ENCODE peak calls at places on chromosomes 16 and 17, in four cellular contexts. W, E, J and K are unnamed samples.

GRCh38 chr16:48117217-48118105 is 38.3 kb downstream of the ABCC12 start:
- DNase-seq in J (no peak), W (no peak), E (peak; percentile 36), K (no peak)

GRCh38 chr16:89442990-89443726 is 47.2 kb downstream of the ANKRD11 start:
- DNase-seq in W (no peak), J (peak; percentile 28), E (peak; percentile 53), K (no peak)

GRCh38 chr16:19907161-19907992 is 22.7 kb upstream of the GPRC5B start:
- DNase-seq in E (peak; percentile 74), W (peak; percentile 67), J (peak; percentile 49), K (peak; percentile 26)

GRCh38 chr17:1649844-1650409 is at the start of gene RILP:
- DNase-seq in E (peak; percentile 93), W (peak; percentile 92), J (no peak), K (no peak)

GRCh38 chr17:38867179-38867994 is 2.5 kb upstream of the LASP1 start:
- DNase-seq in E (peak; percentile 76), W (peak; percentile 80), J (no peak), K (no peak)

GRCh38 chr17:81723651-81724209 is 11.6 kb downstream of the SLC25A10 start:
- DNase-seq in W (no peak), E (peak; percentile 22), J (no peak), K (no peak)

GRCh38 chr17:41973457-41973856 is 6.9 kb downstream of the CNP start:
- DNase-seq in E (no peak), J (no peak), W (peak; percentile 58), K (no peak)

GRCh38 chr17:5488752-5489151 is 2.4 kb downstream of the MIS12 start:
- DNase-seq in E (no peak), W (no peak), J (no peak), K (no peak)

GRCh38 chr16:5615868-5616642 is 518.5 kb upstream of the EEF2KMT start:
- DNase-seq in J (peak; percentile 19), W (no peak), E (peak; percentile 44), K (no peak)

GRCh38 chr17:40311575-40311974 is 2.6 kb downstream of the RARA start:
- DNase-seq in E (no peak), J (no peak), W (peak; percentile 89), K (no peak)

GRCh38 chr17:66778531-66778930 is 56.4 kb upstream of the CACNG5 start:
- DNase-seq in W (no peak), J (no peak), E (no peak), K (no peak)

GRCh38 chr16:86734559-86735480 is 156.5 kb downstream of the FOXL1 start:
- DNase-seq in W (no peak), J (no peak), E (no peak), K (no peak)

GRCh38 chr17:49002331-49002730 is 5.1 kb downstream of the IGF2BP1 start:
- DNase-seq in W (no peak), J (no peak), E (no peak), K (no peak)

GRCh38 chr16:66194866-66195265 is 171.6 kb upstream of the CDH5 start:
- DNase-seq in E (no peak), W (no peak), J (no peak), K (no peak)

GRCh38 chr17:2181206-2181983 is 122.2 kb downstream of the SMG6 start:
- DNase-seq in E (no peak), J (peak; percentile 37), W (peak; percentile 94), K (no peak)

GRCh38 chr17:38591759-38592241 is 14.0 kb downstream of the SRCIN1 start:
- DNase-seq in W (no peak), J (no peak), E (no peak), K (no peak)

GRCh38 chr16:71709231-71709781 is 15.2 kb downstream of the PHLPP2 start:
- DNase-seq in W (no peak), E (no peak), J (no peak), K (no peak)

GRCh38 chr16:4176794-4177438 is 60.7 kb upstream of the ADCY9 start:
- DNase-seq in J (no peak), E (no peak), W (no peak), K (no peak)

GRCh38 chr17:64984776-64985521 is 65.7 kb upstream of the LRRC37A3 start:
- DNase-seq in J (no peak), E (no peak), W (no peak), K (no peak)

GRCh38 chr16:56743840-56744239 is 13.9 kb downstream of the NUP93 start:
- DNase-seq in J (no peak), E (no peak), W (no peak), K (no peak)

GRCh38 chr16:87464691-87465300 is 28.0 kb downstream of the ZCCHC14 start:
- DNase-seq in J (peak; percentile 74), W (peak; percentile 93), E (peak; percentile 56), K (no peak)

GRCh38 chr16:4517812-4518211 is 20.8 kb downstream of the CDIP1 start:
- DNase-seq in J (no peak), W (no peak), E (no peak), K (no peak)

GRCh38 chr17:74864866-74865395 is 5.2 kb upstream of the GRIN2C start:
- DNase-seq in W (peak; percentile 87), E (peak; percentile 79), J (peak; percentile 32), K (no peak)

GRCh38 chr17:16599537-16599936 is 30.5 kb upstream of the ZNF287 start:
- DNase-seq in E (no peak), W (no peak), J (no peak), K (no peak)

GRCh38 chr17:62178579-62178978 is 113.5 kb upstream of the MED13 start:
- DNase-seq in E (no peak), W (no peak), J (no peak), K (no peak)

GRCh38 chr17:36529121-36529520 is 5.5 kb downstream of the MYO19 start:
- DNase-seq in J (no peak), E (no peak), W (no peak), K (no peak)

GRCh38 chr17:36459601-36460000 is 26.9 kb upstream of the ZNHIT3 start:
- DNase-seq in E (no peak), J (no peak), W (no peak), K (no peak)

GRCh38 chr17:67390646-67391480 is 13.8 kb downstream of the PITPNC1 start:
- DNase-seq in W (peak; percentile 69), E (peak; percentile 71), J (peak; percentile 87), K (peak; percentile 58)

GRCh38 chr16:30033270-30033669 is 2.2 kb upstream of the TLCD3B start:
- DNase-seq in E (no peak), W (no peak), J (no peak), K (peak; percentile 52)

GRCh38 chr16:74226361-74226979 is 70.1 kb upstream of the PSMD7 start:
- DNase-seq in E (no peak), J (no peak), W (no peak), K (no peak)

GRCh38 chr16:67284699-67285646 is 5.6 kb downstream of the PLEKHG4 start:
- DNase-seq in E (peak; percentile 65), W (no peak), J (no peak), K (no peak)

GRCh38 chr16:1812732-1813163 is 13.9 kb downstream of the HAGH start:
- DNase-seq in J (peak; percentile 16), W (no peak), E (peak; percentile 78), K (no peak)

GRCh38 chr17:49565948-49566491 is 9.7 kb upstream of the NXPH3 start:
- DNase-seq in E (peak; percentile 76), W (peak; percentile 95), J (no peak), K (no peak)

GRCh38 chr16:67857547-67858233 is 10.2 kb upstream of the CENPT start:
- DNase-seq in E (peak; percentile 83), W (peak; percentile 89), J (peak; percentile 65), K (no peak)

GRCh38 chr16:74449470-74449869 is 28.2 kb upstream of the CLEC18B start:
- DNase-seq in J (no peak), W (no peak), E (no peak), K (no peak)

GRCh38 chr17:13269196-13269595 is 251.4 kb upstream of the ELAC2 start:
- DNase-seq in J (no peak), E (no peak), W (no peak), K (no peak)

DNA sequence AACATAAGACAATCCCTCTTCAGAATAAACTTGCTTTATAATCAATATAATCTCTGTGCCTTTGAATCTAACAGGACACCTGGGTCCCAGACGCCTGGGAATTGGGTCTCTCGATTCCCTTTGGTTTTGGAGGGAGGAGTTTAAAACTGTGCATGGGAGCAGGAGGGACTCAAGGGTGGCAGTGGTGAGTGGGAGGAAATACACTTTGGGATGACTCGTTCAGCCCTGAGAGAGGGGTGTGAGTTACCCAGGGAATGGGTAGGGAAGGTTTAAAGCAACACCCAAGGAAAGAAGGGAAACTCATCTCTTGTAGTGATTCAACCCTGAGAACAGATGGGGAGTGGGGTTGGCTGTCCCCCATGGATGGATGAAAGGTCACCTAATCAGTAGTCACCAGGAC is 1.6 kb downstream of the RANGRF start:
- DNase-seq in W (no peak), E (no peak), J (no peak), K (no peak)
- H3K4me3 ChIP-seq in W (no peak overlapping the region), E (no peak overlapping the region), J (no peak overlapping the region), K (no peak overlapping the region)

DNA sequence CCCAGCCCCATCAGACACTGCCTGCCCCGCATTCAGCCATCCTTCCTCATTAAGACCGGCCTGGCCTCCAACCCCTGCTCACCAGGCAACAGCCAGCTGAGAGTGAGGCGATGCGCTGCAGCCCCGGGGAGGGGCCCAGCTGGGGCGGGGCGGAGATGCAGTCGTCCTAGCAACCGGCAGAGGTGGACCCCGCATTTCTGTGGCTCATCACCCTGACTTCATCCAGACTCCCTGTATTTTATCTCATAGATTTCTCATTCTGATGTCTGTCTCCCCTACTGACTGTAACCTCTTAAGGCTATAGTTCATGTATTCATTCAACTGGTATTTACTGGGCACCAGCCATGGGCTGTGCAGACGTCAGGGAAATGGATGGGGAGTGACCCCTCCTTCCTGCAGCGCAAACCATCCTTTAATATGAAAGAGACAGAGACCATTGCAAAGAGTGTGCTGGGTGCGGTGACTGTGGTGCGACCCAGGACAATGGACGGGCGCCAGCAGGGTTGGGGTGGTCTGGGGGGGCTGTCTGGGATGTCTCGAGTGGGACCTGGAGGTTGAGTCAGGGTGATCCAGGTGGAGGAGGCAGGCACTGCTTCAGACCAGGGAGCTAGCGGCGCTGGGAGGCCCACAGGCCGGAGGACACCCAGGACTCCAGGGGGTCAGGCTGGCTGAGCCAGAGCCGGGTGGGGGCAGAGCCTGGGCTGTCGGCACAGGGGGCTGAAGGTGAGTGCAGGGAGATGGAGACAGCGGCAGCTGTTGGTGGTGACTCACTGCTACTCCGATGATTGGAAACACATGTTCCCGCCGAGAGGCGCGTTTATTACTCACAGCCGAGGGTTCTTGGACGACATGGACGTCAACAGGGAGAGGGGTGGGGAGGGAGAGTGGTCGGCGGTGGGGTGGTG is 10.5 kb upstream of the TIMP2 start:
- DNase-seq in W (peak; percentile 87), J (peak; percentile 94), E (no peak), K (no peak)
- H3K4me3 ChIP-seq in W (no peak overlapping the region), J (no peak overlapping the region), E (no peak overlapping the region), K (no peak overlapping the region)

DNA sequence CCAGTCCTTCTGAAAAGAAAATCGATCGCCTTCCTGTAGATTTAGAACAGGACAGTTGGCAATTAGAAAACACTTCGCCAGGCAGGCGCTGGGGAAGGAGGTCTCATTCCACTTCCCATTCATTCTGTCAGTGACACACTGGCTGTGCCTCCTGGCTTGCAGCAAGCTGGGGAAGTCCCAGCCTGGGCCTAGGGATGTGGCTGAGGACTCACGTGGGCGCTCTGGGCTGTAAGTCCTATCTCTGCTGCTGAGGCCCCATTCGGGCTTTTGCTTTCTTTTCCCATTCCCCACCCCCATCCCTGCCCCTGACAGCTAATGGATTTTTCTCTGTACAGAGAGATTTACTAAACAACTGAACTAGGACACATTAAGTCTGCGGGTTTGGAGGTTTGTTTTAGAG is 75.6 kb upstream of the TMEM132E start:
- DNase-seq in J (no peak), E (no peak), W (no peak), K (no peak)
- H3K4me3 ChIP-seq in J (no peak overlapping the region), E (no peak overlapping the region), W (no peak overlapping the region), K (no peak overlapping the region)

DNA sequence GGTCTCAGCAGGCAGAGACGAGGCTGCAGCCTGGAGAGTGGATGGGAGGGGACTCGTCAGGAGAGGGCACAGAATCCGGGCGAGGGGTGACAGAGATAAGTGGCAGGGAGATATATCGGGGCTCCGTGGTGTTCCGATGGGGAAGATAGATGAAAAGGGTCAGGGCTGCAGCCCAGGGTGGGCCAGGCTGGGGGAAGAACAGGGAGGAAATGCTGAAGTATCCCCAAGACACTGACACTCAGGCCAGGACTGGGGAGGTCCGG is 2.1 kb downstream of the LGALS3BP start:
- DNase-seq in W (no peak), J (no peak), E (no peak), K (no peak)
- H3K4me3 ChIP-seq in W (no peak overlapping the region), J (peak overlapping the region; percentile 15), E (no peak overlapping the region), K (no peak overlapping the region)